ENCODE peak calls at places on chromosomes 12 and 14, in four cellular contexts. One of them, this sample, is unnamed.

GRCh38 chr14:28751467-28752058 is 15.0 kb upstream of the FOXG1 start:
- DNase-seq in lower lobe of right lung: no peak
- DNase-seq in neural progenitor cell: peak
- DNase-seq in adrenal gland: peak
- DNase-seq in this sample: peak

GRCh38 chr12:67457136-67457535 is 188.0 kb downstream of the CAND1 start:
- DNase-seq in lower lobe of right lung: no peak
- DNase-seq in neural progenitor cell: no peak
- DNase-seq in adrenal gland: no peak
- DNase-seq in this sample: no peak

GRCh38 chr12:90589966-90590365 is 365.0 kb downstream of the CCER1 start:
- DNase-seq in lower lobe of right lung: no peak
- DNase-seq in neural progenitor cell: no peak
- DNase-seq in adrenal gland: no peak
- DNase-seq in this sample: no peak

GRCh38 chr12:6700646-6701051 is at the start of gene PIANP:
- DNase-seq in lower lobe of right lung: no peak
- DNase-seq in neural progenitor cell: peak
- DNase-seq in adrenal gland: peak
- DNase-seq in this sample: peak

GRCh38 chr12:105332925-105333324 is 2.4 kb downstream of the C12orf75 start:
- DNase-seq in lower lobe of right lung: no peak
- DNase-seq in neural progenitor cell: no peak
- DNase-seq in adrenal gland: no peak
- DNase-seq in this sample: no peak

GRCh38 chr14:74500417-74501134 is 7.0 kb downstream of the ISCA2 start:
- DNase-seq in lower lobe of right lung: no peak
- DNase-seq in neural progenitor cell: peak
- DNase-seq in adrenal gland: no peak
- DNase-seq in this sample: no peak

GRCh38 chr12:126337556-126337955 is 1272.3 kb downstream of the AACS start:
- DNase-seq in lower lobe of right lung: no peak
- DNase-seq in neural progenitor cell: no peak
- DNase-seq in adrenal gland: no peak
- DNase-seq in this sample: no peak

GRCh38 chr12:90090929-90091651 is 382.5 kb upstream of the ATP2B1 start:
- DNase-seq in lower lobe of right lung: no peak
- DNase-seq in neural progenitor cell: peak
- DNase-seq in adrenal gland: no peak
- DNase-seq in this sample: no peak

GRCh38 chr14:63840981-63841380 is 11.8 kb upstream of the SYNE2 start:
- DNase-seq in lower lobe of right lung: peak
- DNase-seq in neural progenitor cell: peak
- DNase-seq in adrenal gland: peak
- DNase-seq in this sample: peak

GRCh38 chr12:106417926-106418910 is 60.7 kb downstream of the POLR3B start:
- DNase-seq in lower lobe of right lung: no peak
- DNase-seq in neural progenitor cell: no peak
- DNase-seq in adrenal gland: peak
- DNase-seq in this sample: no peak

GRCh38 chr14:63432228-63432627 is 110.9 kb downstream of the PPP2R5E start:
- DNase-seq in lower lobe of right lung: no peak
- DNase-seq in neural progenitor cell: no peak
- DNase-seq in adrenal gland: no peak
- DNase-seq in this sample: no peak

GRCh38 chr14:90381999-90382451 is 14.8 kb upstream of the CALM1 start:
- DNase-seq in lower lobe of right lung: peak
- DNase-seq in neural progenitor cell: peak
- DNase-seq in adrenal gland: peak
- DNase-seq in this sample: peak

GRCh38 chr12:124399622-124400021 is 104.7 kb downstream of the RFLNA start:
- DNase-seq in lower lobe of right lung: no peak
- DNase-seq in neural progenitor cell: peak
- DNase-seq in adrenal gland: peak
- DNase-seq in this sample: no peak

GRCh38 chr14:61364243-61364642 is 42.9 kb downstream of the PRKCH start:
- DNase-seq in lower lobe of right lung: no peak
- DNase-seq in neural progenitor cell: no peak
- DNase-seq in adrenal gland: no peak
- DNase-seq in this sample: no peak

GRCh38 chr12:111270773-111271172 is 98.1 kb downstream of the PHETA1 start:
- DNase-seq in lower lobe of right lung: no peak
- DNase-seq in neural progenitor cell: no peak
- DNase-seq in adrenal gland: no peak
- DNase-seq in this sample: no peak

GRCh38 chr12:12376636-12377448 is 20.0 kb downstream of the BORCS5 start:
- DNase-seq in lower lobe of right lung: no peak
- DNase-seq in neural progenitor cell: peak
- DNase-seq in adrenal gland: no peak
- DNase-seq in this sample: no peak

GRCh38 chr14:58731465-58732330 is 93.9 kb downstream of the DACT1 start:
- DNase-seq in lower lobe of right lung: no peak
- DNase-seq in neural progenitor cell: no peak
- DNase-seq in adrenal gland: no peak
- DNase-seq in this sample: no peak

GRCh38 chr14:32049361-32050103 is 27.6 kb upstream of the ARHGAP5 start:
- DNase-seq in lower lobe of right lung: no peak
- DNase-seq in neural progenitor cell: no peak
- DNase-seq in adrenal gland: no peak
- DNase-seq in this sample: no peak

GRCh38 chr14:55780156-55780946 is 200.3 kb downstream of the KTN1 start:
- DNase-seq in lower lobe of right lung: peak
- DNase-seq in neural progenitor cell: no peak
- DNase-seq in adrenal gland: peak
- DNase-seq in this sample: peak

GRCh38 chr12:116027551-116027821 is 250.0 kb downstream of the MED13L start:
- DNase-seq in lower lobe of right lung: no peak
- DNase-seq in neural progenitor cell: no peak
- DNase-seq in adrenal gland: no peak
- DNase-seq in this sample: no peak

GRCh38 chr12:91923864-91924263 is 221.8 kb downstream of the BTG1 start:
- DNase-seq in lower lobe of right lung: peak
- DNase-seq in neural progenitor cell: no peak
- DNase-seq in adrenal gland: no peak
- DNase-seq in this sample: no peak

GRCh38 chr12:63400318-63400717 is 249.3 kb upstream of the AVPR1A start:
- DNase-seq in lower lobe of right lung: no peak
- DNase-seq in neural progenitor cell: no peak
- DNase-seq in adrenal gland: no peak
- DNase-seq in this sample: no peak

GRCh38 chr12:58809064-58809607 is 111.2 kb downstream of the LRIG3 start:
- DNase-seq in lower lobe of right lung: no peak
- DNase-seq in neural progenitor cell: no peak
- DNase-seq in adrenal gland: no peak
- DNase-seq in this sample: no peak

GRCh38 chr12:103924761-103925641 is 5.2 kb upstream of the HSP90B1 start:
- DNase-seq in lower lobe of right lung: no peak
- DNase-seq in neural progenitor cell: no peak
- DNase-seq in adrenal gland: no peak
- DNase-seq in this sample: no peak

GRCh38 chr12:38954119-38954746 is 48.8 kb upstream of the CPNE8 start:
- DNase-seq in lower lobe of right lung: no peak
- DNase-seq in neural progenitor cell: no peak
- DNase-seq in adrenal gland: no peak
- DNase-seq in this sample: no peak

GRCh38 chr12:113196996-113197395 is 11.5 kb downstream of the RITA1 start:
- DNase-seq in lower lobe of right lung: no peak
- DNase-seq in neural progenitor cell: peak
- DNase-seq in adrenal gland: peak
- DNase-seq in this sample: peak

GRCh38 chr12:7142809-7143465 is 12.8 kb downstream of the CLSTN3 start:
- DNase-seq in lower lobe of right lung: no peak
- DNase-seq in neural progenitor cell: no peak
- DNase-seq in adrenal gland: no peak
- DNase-seq in this sample: no peak

GRCh38 chr12:28536088-28536487 is 345.8 kb downstream of the CCDC91 start:
- DNase-seq in lower lobe of right lung: no peak
- DNase-seq in neural progenitor cell: no peak
- DNase-seq in adrenal gland: no peak
- DNase-seq in this sample: no peak
- H3K27ac ChIP-seq in lower lobe of right lung: no peak
- H3K27ac ChIP-seq in neural progenitor cell: no peak
- H3K27ac ChIP-seq in adrenal gland: no peak
- H3K27ac ChIP-seq in this sample: no peak

GRCh38 chr14:102370305-102370809 is 7.6 kb downstream of the TECPR2 start:
- DNase-seq in lower lobe of right lung: peak
- DNase-seq in neural progenitor cell: no peak
- DNase-seq in adrenal gland: no peak
- DNase-seq in this sample: peak
- H3K27ac ChIP-seq in lower lobe of right lung: peak
- H3K27ac ChIP-seq in neural progenitor cell: no peak
- H3K27ac ChIP-seq in adrenal gland: no peak
- H3K27ac ChIP-seq in this sample: no peak

GRCh38 chr14:99752486-99753121 is 40.6 kb upstream of the EML1 start:
- DNase-seq in lower lobe of right lung: peak
- DNase-seq in neural progenitor cell: no peak
- DNase-seq in adrenal gland: no peak
- DNase-seq in this sample: no peak
- H3K27ac ChIP-seq in lower lobe of right lung: peak
- H3K27ac ChIP-seq in neural progenitor cell: no peak
- H3K27ac ChIP-seq in adrenal gland: peak
- H3K27ac ChIP-seq in this sample: no peak

DNA sequence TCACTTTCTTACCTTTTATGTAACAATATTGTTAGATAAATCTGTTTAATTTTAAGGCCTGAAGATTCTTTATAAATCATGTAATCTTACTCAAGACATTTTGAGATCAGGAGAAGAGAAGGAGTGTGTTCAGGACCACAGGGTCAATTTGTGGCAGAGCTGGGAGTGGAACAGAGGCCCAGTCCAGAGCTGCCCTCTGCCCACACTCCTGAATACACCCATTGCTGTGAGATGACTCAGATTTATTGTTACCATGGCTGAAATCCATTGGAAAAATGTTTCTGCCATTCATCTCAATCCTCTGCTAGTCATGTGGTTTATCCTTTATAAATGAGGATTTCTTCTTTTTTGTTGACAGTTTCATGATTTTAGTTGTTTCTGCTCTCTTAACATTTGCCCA is 100.5 kb upstream of the STXBP6 start:
- DNase-seq in lower lobe of right lung: no peak
- DNase-seq in neural progenitor cell: no peak
- DNase-seq in adrenal gland: no peak
- DNase-seq in this sample: no peak
- H3K27ac ChIP-seq in lower lobe of right lung: no peak
- H3K27ac ChIP-seq in neural progenitor cell: no peak
- H3K27ac ChIP-seq in adrenal gland: no peak
- H3K27ac ChIP-seq in this sample: no peak

DNA sequence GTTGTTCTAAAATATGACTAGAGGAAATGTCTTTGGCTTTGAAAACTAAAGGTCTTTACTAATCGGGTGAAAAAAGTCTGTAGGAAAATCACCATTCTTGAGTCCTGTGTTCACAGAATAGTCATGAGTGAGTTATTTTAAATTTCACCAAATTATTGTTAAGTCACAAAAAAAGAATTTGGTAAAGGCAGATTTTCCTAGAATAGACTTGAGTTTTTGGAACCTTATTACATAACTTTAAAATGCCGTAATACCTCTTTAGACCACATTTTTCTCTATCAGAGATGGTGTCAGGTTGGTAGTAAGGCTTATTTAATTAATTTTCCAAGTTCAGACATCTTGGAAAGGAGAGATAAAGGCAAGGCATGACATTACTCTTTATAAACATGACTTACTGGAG is 184.7 kb upstream of the GARIN2 start:
- DNase-seq in lower lobe of right lung: no peak
- DNase-seq in neural progenitor cell: no peak
- DNase-seq in adrenal gland: no peak
- DNase-seq in this sample: no peak
- H3K27ac ChIP-seq in lower lobe of right lung: no peak
- H3K27ac ChIP-seq in neural progenitor cell: no peak
- H3K27ac ChIP-seq in adrenal gland: no peak
- H3K27ac ChIP-seq in this sample: no peak

GRCh38 chr14:100325231-100325632 is 2.1 kb downstream of the SLC25A47 start:
- DNase-seq in lower lobe of right lung: no peak
- DNase-seq in neural progenitor cell: no peak
- DNase-seq in adrenal gland: no peak
- DNase-seq in this sample: no peak
- H3K27ac ChIP-seq in lower lobe of right lung: no peak
- H3K27ac ChIP-seq in neural progenitor cell: no peak
- H3K27ac ChIP-seq in adrenal gland: no peak
- H3K27ac ChIP-seq in this sample: no peak

This sample was measured in testis.